ENCODE peak calls at places on chromosomes 2 and 18, in nine cellular contexts. K is right cardiac atrium; F is H7; Z is mesendoderm; U is Caco-2; L is astrocyte; G is CD8-positive, alpha-beta T cell; Y is prostate gland; H is left lung. J is an unnamed sample.

GRCh38 chr18:58552057-58552461 is 76.8 kb downstream of the ALPK2 start:
- DNase-seq in K (no peak), F (no peak), Z (no peak), U (peak; percentile 53), L (peak; percentile 60), G (no peak), Y (peak; percentile 62), H (no peak), J (no peak)

GRCh38 chr18:58269931-58270330 is 225.9 kb downstream of the NEDD4L start:
- DNase-seq in K (no peak), F (no peak), Z (no peak), U (peak; percentile 31), L (no peak), G (no peak), Y (peak; percentile 80), H (no peak), J (no peak)

GRCh38 chr18:74652392-74652988 is 54.8 kb downstream of the ZNF407 start:
- DNase-seq in K (no peak), F (no peak), Z (peak; percentile 55), U (no peak), L (peak; percentile 18), G (no peak), Y (no peak), H (no peak), J (no peak)

GRCh38 chr2:121284424-121285076 is 452 bp downstream of the TFCP2L1 start:
- DNase-seq in K (peak; percentile 47), F (peak; percentile 85), Z (peak; percentile 19), U (no peak), L (no peak), G (no peak), Y (no peak), H (no peak), J (no peak)

GRCh38 chr2:51990684-51991083 is 958.8 kb upstream of the NRXN1 start:
- DNase-seq in K (no peak), F (no peak), Z (no peak), U (no peak), L (no peak), G (no peak), Y (no peak), H (no peak), J (no peak)

GRCh38 chr2:166942377-166942776 is 54.1 kb downstream of the XIRP2 start:
- DNase-seq in K (no peak), F (no peak), Z (no peak), U (no peak), L (no peak), G (no peak), Y (no peak), H (no peak), J (no peak)

GRCh38 chr18:25140144-25140961 is 211.6 kb downstream of the ZNF521 start:
- DNase-seq in K (no peak), F (no peak), Z (no peak), U (no peak), L (peak; percentile 22), G (no peak), Y (no peak), H (no peak), J (no peak)

GRCh38 chr2:60707750-60708371 is 48.2 kb upstream of the PAPOLG start:
- DNase-seq in K (peak; percentile 62), F (peak; percentile 63), Z (peak; percentile 25), U (peak; percentile 34), L (peak; percentile 7), G (no peak), Y (no peak), H (no peak), J (peak; percentile 16)

GRCh38 chr18:70289351-70290330 is 796 bp downstream of the SOCS6 start:
- DNase-seq in K (peak; percentile 74), F (peak; percentile 86), Z (peak; percentile 62), U (peak; percentile 43), L (no peak), G (no peak), Y (peak; percentile 11), H (no peak), J (no peak)

GRCh38 chr2:239918749-239919148 is 106.4 kb downstream of the NDUFA10 start:
- DNase-seq in K (no peak), F (no peak), Z (no peak), U (no peak), L (no peak), G (peak; percentile 35), Y (no peak), H (no peak), J (no peak)

DNA sequence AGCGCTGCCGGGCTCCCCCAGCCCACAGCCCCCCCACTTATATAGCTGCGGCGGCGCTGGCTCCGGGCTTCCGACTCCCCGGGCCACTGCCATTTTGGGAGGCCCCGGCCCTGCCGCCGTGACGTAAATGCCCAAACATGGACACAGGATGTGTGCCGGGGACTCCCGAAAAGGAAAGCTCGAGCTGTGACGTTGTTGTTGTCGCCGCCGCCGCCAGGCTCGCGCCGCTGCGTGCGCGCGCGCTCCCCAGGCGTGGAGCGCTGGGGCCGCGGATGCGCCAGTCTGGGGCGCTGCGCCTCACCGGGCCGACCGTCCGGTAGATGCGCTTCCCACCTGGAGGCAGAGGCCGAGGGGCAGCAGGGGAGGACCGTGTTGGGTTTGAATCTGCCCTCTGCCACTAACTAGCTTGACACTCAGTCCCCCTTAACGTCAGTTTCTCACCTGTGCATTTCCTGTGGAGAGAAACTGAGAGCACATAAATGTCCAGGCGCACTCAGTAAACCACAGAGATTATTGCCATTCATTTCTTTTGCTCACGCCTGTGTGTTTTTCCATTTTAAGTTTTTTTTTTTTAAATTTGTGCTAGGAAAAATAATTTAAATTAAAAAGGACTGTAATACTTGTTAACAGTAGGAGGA is at the start of gene EGR4:
- DNase-seq in K (peak; percentile 75), F (peak; percentile 97), Z (peak; percentile 90), U (peak; percentile 89), L (peak; percentile 59), G (peak; percentile 82), Y (peak; percentile 37), H (peak; percentile 70), J (peak; percentile 65)
- H3K27me3 ChIP-seq in K (no peaks in the 10 kb centered on the region), F (peaks cover 81% of the 10 kb centered on the region), Z (peaks cover 27% of the 10 kb centered on the region), U (peaks cover 1% of the 10 kb centered on the region), L (peaks cover 86% of the 10 kb centered on the region), G (peaks cover 35% of the 10 kb centered on the region), Y (peaks cover 28% of the 10 kb centered on the region), H (peaks cover 95% of the 10 kb centered on the region), J (peaks cover 94% of the 10 kb centered on the region)

DNA sequence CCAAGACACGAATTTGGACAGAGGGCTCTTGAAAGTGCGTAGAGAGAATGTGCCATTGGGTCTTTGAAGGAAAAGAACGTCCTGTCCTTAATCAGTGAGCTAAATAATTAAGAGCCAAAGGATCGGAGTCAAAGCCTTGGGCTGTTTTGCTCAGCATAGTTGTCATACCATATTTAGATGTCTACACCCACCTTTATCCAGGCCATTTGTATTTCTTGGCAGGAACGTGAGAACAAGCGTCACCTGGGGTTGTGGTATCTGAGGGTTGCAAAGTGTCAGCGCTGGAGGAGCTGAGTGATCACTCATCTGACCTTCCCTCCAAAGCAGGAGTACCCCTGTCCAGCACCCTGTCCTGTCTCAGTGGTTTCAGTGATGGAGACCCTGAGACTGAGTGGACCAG is 4.5 kb downstream of the LPIN1 start:
- DNase-seq in K (no peak), F (no peak), Z (no peak), U (no peak), L (peak; percentile 50), G (no peak), Y (peak; percentile 33), H (no peak), J (no peak)
- H3K27me3 ChIP-seq in K (no peaks in the 10 kb centered on the region), F (no peaks in the 10 kb centered on the region), Z (no peaks in the 10 kb centered on the region), U (no peaks in the 10 kb centered on the region), L (no peaks in the 10 kb centered on the region), G (no peaks in the 10 kb centered on the region), Y (no peaks in the 10 kb centered on the region), H (peaks cover 4% of the 10 kb centered on the region), J (peaks cover 16% of the 10 kb centered on the region)

GRCh38 chr2:66217039-66217438 is 217.9 kb upstream of the MEIS1 start:
- DNase-seq in K (no peak), F (no peak), Z (no peak), U (no peak), L (no peak), G (no peak), Y (no peak), H (no peak), J (no peak)

DNA sequence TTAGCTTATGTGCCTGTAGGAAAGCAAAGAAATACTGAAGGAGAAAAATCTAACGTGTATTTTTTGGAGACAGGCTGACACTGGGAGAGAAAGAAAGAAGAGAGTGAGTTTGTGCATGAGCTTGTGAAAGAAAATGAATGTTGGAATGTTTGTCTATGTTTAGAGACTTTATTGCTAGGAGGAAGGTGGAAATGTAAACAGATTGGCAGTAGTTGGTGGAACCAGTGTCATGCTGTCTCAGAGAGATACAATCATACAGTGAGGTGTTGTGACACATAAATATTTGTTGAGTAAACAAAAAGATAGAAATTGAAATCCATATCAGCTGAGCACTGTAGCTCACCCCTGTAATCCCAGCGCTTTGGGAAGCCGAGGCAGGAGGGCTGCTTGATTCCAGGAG is 222.2 kb upstream of the MEIS1 start:
- DNase-seq in K (no peak), F (no peak), Z (no peak), U (no peak), L (no peak), G (no peak), Y (peak; percentile 13), H (no peak), J (no peak)
- H3K27me3 ChIP-seq in K (no peaks in the 10 kb centered on the region), F (no peaks in the 10 kb centered on the region), Z (no peaks in the 10 kb centered on the region), U (no peaks in the 10 kb centered on the region), L (no peaks in the 10 kb centered on the region), G (no peaks in the 10 kb centered on the region), Y (no peaks in the 10 kb centered on the region), H (no peaks in the 10 kb centered on the region), J (no peaks in the 10 kb centered on the region)

DNA sequence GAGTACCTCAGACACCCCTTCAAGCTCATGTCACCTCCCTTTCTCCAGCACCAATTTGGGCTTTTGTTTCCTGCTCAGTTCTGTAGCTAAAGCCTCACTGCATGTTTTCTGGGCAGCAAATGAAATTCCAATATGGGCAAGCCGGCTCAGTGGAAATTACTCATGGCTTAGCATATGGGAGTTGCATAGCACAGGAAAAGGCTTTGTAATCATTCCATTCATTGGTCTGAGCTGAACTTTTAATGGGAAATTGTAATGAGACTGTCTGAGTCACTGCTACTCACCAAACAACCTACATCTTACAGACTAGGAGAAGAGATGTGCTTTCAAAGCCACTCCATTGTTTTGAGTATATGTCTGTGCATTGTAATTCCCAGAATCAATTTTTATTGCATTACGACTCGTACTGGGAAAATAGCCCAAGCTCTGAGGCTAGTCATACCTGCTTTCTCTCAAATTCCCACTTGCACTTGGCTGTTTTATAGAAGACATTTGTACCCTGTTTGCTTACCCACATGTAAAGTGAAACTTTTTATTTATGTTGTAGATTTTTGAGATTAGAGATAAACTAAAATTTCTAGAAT is 139.5 kb upstream of the LRATD1 start:
- DNase-seq in K (no peak), F (no peak), Z (peak; percentile 29), U (no peak), L (peak; percentile 91), G (no peak), Y (peak; percentile 9), H (no peak), J (no peak)
- H3K27me3 ChIP-seq in K (no peaks in the 10 kb centered on the region), F (no peaks in the 10 kb centered on the region), Z (no peaks in the 10 kb centered on the region), U (no peaks in the 10 kb centered on the region), L (no peaks in the 10 kb centered on the region), G (no peaks in the 10 kb centered on the region), Y (no peaks in the 10 kb centered on the region), H (no peaks in the 10 kb centered on the region), J (no peaks in the 10 kb centered on the region)

J was measured in NT2/D1.